ENCODE peak calls at places on chromosomes 16 and 17, in seven cellular contexts. A is esophagus muscularis mucosa, Y is SJSA1, P is endothelial cell, H is astrocyte of the cerebellum, Q is NCI-H510A treated with DMSO at 0.1 percent for 48 hours, D is T-helper 17 cell. N is an unnamed sample.

GRCh38 chr17:77607606-77608005 is 350.9 kb upstream of the TNRC6C start:
- DNase-seq in D (no peak), Q (no peak), A (no peak), Y (no peak), P (no peak), H (no peak), N (no peak)

GRCh38 chr17:80968602-80969029 is 23.0 kb upstream of the CHMP6 start:
- DNase-seq in Q (no peak), P (no peak), H (no peak), D (no peak), Y (no peak), A (no peak), N (no peak)

GRCh38 chr17:48439875-48440505 is 10.0 kb upstream of the SKAP1 start:
- DNase-seq in H (no peak), P (no peak), Q (no peak), A (peak), Y (no peak), D (peak), N (no peak)

GRCh38 chr17:56604691-56605090 is 11.2 kb downstream of the NOG start:
- DNase-seq in A (no peak), P (no peak), D (no peak), Q (no peak), H (no peak), Y (no peak), N (no peak)

GRCh38 chr16:868386-868755 is 67.8 kb upstream of the GNG13 start:
- DNase-seq in P (no peak), Q (no peak), D (no peak), Y (no peak), H (no peak), A (no peak), N (no peak)

GRCh38 chr16:50598936-50599361 is 50.8 kb downstream of the NKD1 start:
- DNase-seq in P (no peak), Q (no peak), H (no peak), D (no peak), A (no peak), Y (no peak), N (no peak)

GRCh38 chr16:57592591-57593003 is 35.8 kb upstream of the ADGRG1 start:
- DNase-seq in Q (no peak), P (no peak), H (no peak), D (peak), A (no peak), Y (no peak), N (no peak)

GRCh38 chr16:72198021-72198420 is 26.1 kb upstream of the PMFBP1 start:
- DNase-seq in D (no peak), A (no peak), Q (peak), H (peak), P (no peak), Y (peak), N (no peak)

N was measured in NCI-H82.